ENCODE peak calls at places on chromosomes 3 and 15, in eight cellular contexts. T, V, O, I, P, F, Q and S are unnamed samples.

GRCh38 chr15:63135281-63135680 is 13.6 kb downstream of the LACTB start:
- DNase-seq in Q (no peak), T (no peak), V (no peak), O (no peak), I (no peak), P (no peak), F (no peak), S (no peak)

GRCh38 chr3:146574173-146574572 is 29.8 kb upstream of the PLSCR1 start:
- DNase-seq in T (no peak), Q (no peak), V (no peak), I (no peak), O (no peak), F (no peak), P (no peak), S (no peak)

GRCh38 chr3:186789554-186790260 is 6.3 kb downstream of the EIF4A2 start:
- DNase-seq in Q (no peak), V (no peak), I (peak; percentile 38), F (peak; percentile 36), O (no peak), P (no peak), T (no peak), S (no peak)

GRCh38 chr3:195870442-195870841 is 37.9 kb downstream of the TNK2 start:
- DNase-seq in F (no peak), O (no peak), Q (peak; percentile 42), T (no peak), I (peak; percentile 73), P (no peak), V (peak; percentile 28), S (no peak)

GRCh38 chr15:86054338-86054737 is 25.3 kb upstream of the AGBL1 start:
- DNase-seq in I (no peak), V (no peak), F (no peak), O (no peak), T (no peak), P (no peak), Q (no peak), S (no peak)

GRCh38 chr15:66389098-66389858 is 2.6 kb downstream of the MAP2K1 start:
- DNase-seq in I (no peak), O (no peak), Q (no peak), V (no peak), T (no peak), F (peak; percentile 56), P (no peak), S (no peak)

GRCh38 chr15:92069308-92070244 is 216.1 kb downstream of the SLCO3A1 start:
- DNase-seq in O (peak; percentile 64), F (no peak), P (no peak), V (peak; percentile 89), Q (no peak), T (no peak), I (peak; percentile 55), S (no peak)

GRCh38 chr3:112687214-112687613 is 46.3 kb upstream of the CCDC80 start:
- DNase-seq in T (no peak), V (no peak), P (no peak), F (no peak), Q (no peak), O (no peak), I (no peak), S (no peak)

GRCh38 chr15:33242669-33243191 is 48.2 kb upstream of the FMN1 start:
- DNase-seq in F (peak; percentile 44), P (peak; percentile 58), I (peak; percentile 69), V (no peak), T (no peak), Q (no peak), O (no peak), S (no peak)

GRCh38 chr3:195001961-195002861 is 268.7 kb downstream of the XXYLT1 start:
- DNase-seq in F (peak; percentile 58), O (peak; percentile 61), I (peak; percentile 23), P (peak; percentile 87), Q (peak; percentile 86), V (peak; percentile 25), T (no peak), S (no peak)

GRCh38 chr3:109608574-109608973 is 271.2 kb upstream of the DPPA4 start:
- DNase-seq in O (no peak), T (no peak), V (no peak), I (no peak), P (no peak), F (no peak), Q (no peak), S (no peak)

GRCh38 chr3:1501396-1501795 is 408.6 kb downstream of the CNTN6 start:
- DNase-seq in P (no peak), T (no peak), V (no peak), I (no peak), F (no peak), Q (no peak), O (no peak), S (no peak)

DNA sequence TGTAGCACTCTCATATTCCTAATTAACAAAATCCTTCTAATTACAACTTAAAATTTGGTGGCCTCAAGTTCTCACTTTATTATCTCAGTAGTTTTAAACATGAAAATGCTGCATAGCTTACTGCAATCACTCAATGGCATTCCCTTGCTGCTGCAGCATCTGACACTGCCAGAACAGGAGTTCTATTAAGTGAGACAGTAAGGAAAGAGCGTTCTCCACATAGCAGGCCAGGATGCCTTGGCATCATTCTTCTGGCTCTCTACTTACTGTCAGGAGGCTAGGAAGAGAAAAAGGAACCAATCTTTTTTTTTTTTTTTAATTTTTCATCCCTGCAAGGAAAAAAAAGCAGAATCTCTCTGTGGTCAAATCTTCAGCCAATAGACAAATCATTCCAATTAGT is 3.2 kb downstream of the CNBP start:
- DNase-seq in V (no peak), F (no peak), Q (no peak), P (no peak), T (no peak), I (no peak), O (no peak), S (no peak)
- H3K4me3 ChIP-seq in V (peak overlapping the region; percentile 8), F (peak overlapping the region; percentile 83), Q (peak overlapping the region; percentile 69), P (peak overlapping the region; percentile 93), T (peak overlapping the region; percentile 96), I (no peak overlapping the region), O (no peak overlapping the region), S (peak overlapping the region; percentile 100)

GRCh38 chr3:44648564-44649229 is at the start of gene ZNF35:
- DNase-seq in Q (peak; percentile 88), V (peak; percentile 75), P (peak; percentile 94), T (peak; percentile 68), I (peak; percentile 14), O (peak; percentile 79), F (peak; percentile 86), S (peak; percentile 76)

GRCh38 chr3:44647771-44648170 is 761 bp upstream of the ZNF35 start:
- DNase-seq in F (no peak), T (no peak), V (no peak), I (no peak), P (no peak), O (no peak), Q (no peak), S (no peak)

GRCh38 chr3:44642337-44642736 is 6.2 kb upstream of the ZNF35 start:
- DNase-seq in O (no peak), Q (no peak), I (no peak), F (no peak), P (no peak), T (no peak), V (no peak), S (no peak)

DNA sequence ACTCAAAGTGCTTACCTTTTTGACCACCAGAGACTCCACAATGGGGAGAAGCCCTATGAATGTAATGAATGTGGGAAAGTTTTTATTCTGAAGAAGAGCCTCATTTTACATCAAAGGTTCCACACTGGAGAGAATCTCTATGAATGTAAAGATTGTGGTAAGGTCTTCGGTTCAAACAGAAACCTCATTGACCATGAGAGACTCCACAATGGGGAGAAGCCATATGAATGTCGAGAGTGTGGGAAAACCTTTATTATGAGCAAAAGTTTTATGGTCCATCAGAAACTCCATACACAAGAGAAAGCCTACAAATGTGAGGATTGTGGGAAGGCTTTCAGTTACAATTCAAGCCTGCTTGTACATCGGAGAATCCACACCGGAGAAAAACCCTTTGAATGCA is 5.5 kb upstream of the ZNF35 start:
- DNase-seq in F (no peak), T (no peak), V (no peak), Q (no peak), I (no peak), O (no peak), P (no peak), S (no peak)
- H3K9me3 ChIP-seq in F (no peaks in the 10 kb centered on the region), T (peaks cover 41% of the 10 kb centered on the region), V (peaks cover 79% of the 10 kb centered on the region), Q (peaks cover 1% of the 10 kb centered on the region), I (no peaks in the 10 kb centered on the region), O (peaks cover 11% of the 10 kb centered on the region), P (peaks cover 53% of the 10 kb centered on the region), S (peaks cover 36% of the 10 kb centered on the region)

GRCh38 chr15:73991726-73992593 is at the start of gene STOML1:
- DNase-seq in I (peak; percentile 99), T (peak; percentile 88), Q (peak; percentile 98), V (peak; percentile 87), P (peak; percentile 99), F (peak; percentile 95), O (peak; percentile 92), S (peak; percentile 91)

GRCh38 chr15:73994419-73994883 is at the start of gene PML:
- DNase-seq in Q (peak; percentile 98), P (peak; percentile 98), T (peak; percentile 95), F (peak; percentile 95), V (peak; percentile 89), O (peak; percentile 97), I (peak; percentile 95), S (peak; percentile 96)

GRCh38 chr15:73994912-73995622 is 551 bp downstream of the PML start:
- DNase-seq in Q (peak; percentile 77), O (no peak), T (no peak), I (peak; percentile 16), V (no peak), P (peak; percentile 61), F (peak; percentile 27), S (peak; percentile 68)

GRCh38 chr15:73992594-73992898 is 451 bp upstream of the STOML1 start:
- DNase-seq in F (no peak), O (no peak), V (no peak), I (no peak), Q (no peak), P (no peak), T (no peak), S (no peak)

GRCh38 chr15:73993211-73993994 is 1.1 kb upstream of the PML start:
- DNase-seq in T (no peak), Q (no peak), I (no peak), V (no peak), F (no peak), O (no peak), P (no peak), S (no peak)
- H3K4me3 ChIP-seq in T (peak overlapping the region; percentile 86), Q (no peak overlapping the region), I (no peak overlapping the region), V (peak overlapping the region; percentile 98), F (peak overlapping the region; percentile 89), O (no peak overlapping the region), P (peak overlapping the region; percentile 95), S (no peak overlapping the region)

DNA sequence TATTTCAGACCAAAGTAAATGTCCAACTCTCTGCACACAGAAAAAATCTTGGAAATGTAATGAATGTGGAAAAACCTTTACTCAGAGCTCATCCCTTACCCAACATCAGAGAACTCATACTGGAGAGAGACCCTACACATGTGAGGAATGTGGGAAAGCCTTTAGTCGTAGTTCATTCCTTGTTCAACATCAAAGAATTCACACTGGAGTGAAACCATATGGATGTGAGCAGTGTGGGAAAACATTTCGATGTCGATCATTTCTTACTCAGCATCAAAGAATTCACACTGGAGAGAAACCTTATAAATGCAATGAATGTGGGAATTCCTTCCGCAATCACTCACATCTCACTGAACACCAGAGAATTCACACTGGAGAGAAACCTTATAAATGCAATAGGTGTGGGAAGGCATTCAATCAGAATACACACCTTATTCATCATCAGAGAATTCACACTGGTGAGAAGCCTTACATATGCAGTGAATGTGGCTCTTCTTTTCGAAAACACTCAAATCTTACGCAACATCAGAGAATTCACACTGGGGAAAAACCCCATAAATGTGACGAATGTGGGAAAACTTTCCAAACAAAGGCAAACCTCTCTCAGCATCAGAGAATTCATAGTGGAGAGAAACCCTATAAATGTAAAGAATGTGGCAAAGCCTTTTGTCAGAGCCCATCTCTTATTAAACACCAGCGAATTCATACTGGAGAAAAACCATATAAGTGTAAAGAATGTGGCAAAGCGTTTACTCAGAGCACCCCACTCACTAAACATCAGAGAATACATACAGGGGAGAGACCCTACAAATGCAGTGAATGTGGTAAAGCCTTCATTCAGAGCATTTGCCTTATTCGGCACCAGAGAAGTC is 8.0 kb upstream of the ZNF501 start:
- DNase-seq in V (no peak), F (no peak), P (no peak), Q (no peak), O (no peak), T (no peak), I (no peak), S (no peak)
- H3K9me3 ChIP-seq in V (peaks cover 88% of the 10 kb centered on the region), F (peaks cover 50% of the 10 kb centered on the region), P (peaks cover 96% of the 10 kb centered on the region), Q (peaks cover 26% of the 10 kb centered on the region), O (peaks cover 35% of the 10 kb centered on the region), T (peaks cover 95% of the 10 kb centered on the region), I (peaks cover 15% of the 10 kb centered on the region), S (peaks cover 24% of the 10 kb centered on the region)